ENCODE peak calls at places on chromosomes 6 and 20, in four cellular contexts. One of them, this sample, is unnamed.

GRCh38 chr6:131792091-131792496 is 15.7 kb upstream of the ENPP1 start:
- DNase-seq in bronchial epithelial cell: peak; percentile 38
- DNase-seq in choroid plexus epithelial cell: no peak
- DNase-seq in GM12878: no peak
- DNase-seq in this sample: no peak

GRCh38 chr6:134058622-134059366 is 6.4 kb upstream of the SLC2A12 start:
- DNase-seq in bronchial epithelial cell: peak; percentile 63
- DNase-seq in choroid plexus epithelial cell: no peak
- DNase-seq in GM12878: no peak
- DNase-seq in this sample: no peak

GRCh38 chr6:21728141-21728540 is 134.6 kb downstream of the SOX4 start:
- DNase-seq in bronchial epithelial cell: no peak
- DNase-seq in choroid plexus epithelial cell: no peak
- DNase-seq in GM12878: no peak
- DNase-seq in this sample: no peak

GRCh38 chr20:2751868-2752630 is 48.4 kb downstream of the CPXM1 start:
- DNase-seq in bronchial epithelial cell: no peak
- DNase-seq in choroid plexus epithelial cell: no peak
- DNase-seq in GM12878: no peak
- DNase-seq in this sample: no peak

GRCh38 chr20:37677969-37678610 is 15.7 kb upstream of the CTNNBL1 start:
- DNase-seq in bronchial epithelial cell: no peak
- DNase-seq in choroid plexus epithelial cell: no peak
- DNase-seq in GM12878: no peak
- DNase-seq in this sample: no peak

GRCh38 chr6:140082867-140083297 is 708.4 kb upstream of the CITED2 start:
- DNase-seq in bronchial epithelial cell: peak; percentile 74
- DNase-seq in choroid plexus epithelial cell: peak; percentile 85
- DNase-seq in GM12878: no peak
- DNase-seq in this sample: no peak

GRCh38 chr6:8375916-8376315 is 59.4 kb downstream of the SLC35B3 start:
- DNase-seq in bronchial epithelial cell: peak; percentile 5
- DNase-seq in choroid plexus epithelial cell: no peak
- DNase-seq in GM12878: no peak
- DNase-seq in this sample: no peak

GRCh38 chr6:98672681-98673475 is 161.5 kb upstream of the POU3F2 start:
- DNase-seq in bronchial epithelial cell: no peak
- DNase-seq in choroid plexus epithelial cell: no peak
- DNase-seq in GM12878: no peak
- DNase-seq in this sample: no peak

GRCh38 chr6:2855061-2855519 is 13.4 kb upstream of the SERPINB1 start:
- DNase-seq in bronchial epithelial cell: no peak
- DNase-seq in choroid plexus epithelial cell: peak; percentile 68
- DNase-seq in GM12878: no peak
- DNase-seq in this sample: no peak

GRCh38 chr6:27836783-27837635 is 75.2 kb downstream of the OR2B2 start:
- DNase-seq in bronchial epithelial cell: peak; percentile 81
- DNase-seq in choroid plexus epithelial cell: peak; percentile 92
- DNase-seq in GM12878: no peak
- DNase-seq in this sample: peak; percentile 78
- H3K4me3 ChIP-seq in bronchial epithelial cell: peak overlapping the region; percentile 70
- H3K4me3 ChIP-seq in choroid plexus epithelial cell: peak overlapping the region; percentile 82
- H3K4me3 ChIP-seq in GM12878: peak overlapping the region; percentile 78
- H3K4me3 ChIP-seq in this sample: peak overlapping the region; percentile 84

GRCh38 chr6:42571611-42572342 is 7.9 kb downstream of the UBR2 start:
- DNase-seq in bronchial epithelial cell: no peak
- DNase-seq in choroid plexus epithelial cell: no peak
- DNase-seq in GM12878: no peak
- DNase-seq in this sample: no peak
- H3K4me3 ChIP-seq in bronchial epithelial cell: no peak overlapping the region
- H3K4me3 ChIP-seq in choroid plexus epithelial cell: no peak overlapping the region
- H3K4me3 ChIP-seq in GM12878: peak overlapping the region; percentile 54
- H3K4me3 ChIP-seq in this sample: no peak overlapping the region

DNA sequence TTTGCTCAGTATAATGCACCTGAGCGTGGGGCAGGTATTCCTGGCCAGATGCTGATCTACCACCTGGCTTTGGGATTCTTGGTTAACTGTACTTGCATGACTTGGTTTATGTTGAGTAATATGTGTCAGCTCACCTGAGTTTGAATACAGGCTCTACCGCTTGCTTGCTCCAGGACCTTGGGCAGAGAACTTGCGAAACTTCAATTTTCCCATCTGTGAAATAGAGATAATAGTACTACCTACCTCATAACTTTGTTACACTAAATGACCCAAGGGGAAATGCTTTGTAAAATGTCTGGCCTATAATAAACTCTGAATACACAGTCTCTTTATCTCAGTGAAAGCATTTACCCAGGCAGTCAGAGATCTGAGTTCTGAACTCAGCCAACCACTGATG is 51.8 kb downstream of the SCAND1 start:
- DNase-seq in bronchial epithelial cell: peak; percentile 35
- DNase-seq in choroid plexus epithelial cell: no peak
- DNase-seq in GM12878: no peak
- DNase-seq in this sample: no peak
- H3K4me3 ChIP-seq in bronchial epithelial cell: no peak overlapping the region
- H3K4me3 ChIP-seq in choroid plexus epithelial cell: no peak overlapping the region
- H3K4me3 ChIP-seq in GM12878: no peak overlapping the region
- H3K4me3 ChIP-seq in this sample: no peak overlapping the region

GRCh38 chr6:43627008-43627825 is 1.8 kb downstream of the GTPBP2 start:
- DNase-seq in bronchial epithelial cell: peak; percentile 94
- DNase-seq in choroid plexus epithelial cell: peak; percentile 99
- DNase-seq in GM12878: peak; percentile 23
- DNase-seq in this sample: peak; percentile 66
- H3K4me3 ChIP-seq in bronchial epithelial cell: peak overlapping the region; percentile 91
- H3K4me3 ChIP-seq in choroid plexus epithelial cell: peak overlapping the region; percentile 38
- H3K4me3 ChIP-seq in GM12878: peak overlapping the region; percentile 75
- H3K4me3 ChIP-seq in this sample: peak overlapping the region; percentile 87

GRCh38 chr6:27544612-27545260 is 71.8 kb upstream of the ZNF184 start:
- DNase-seq in bronchial epithelial cell: no peak
- DNase-seq in choroid plexus epithelial cell: peak; percentile 24
- DNase-seq in GM12878: no peak
- DNase-seq in this sample: no peak
- H3K4me3 ChIP-seq in bronchial epithelial cell: peak overlapping the region; percentile 34
- H3K4me3 ChIP-seq in choroid plexus epithelial cell: peak overlapping the region; percentile 54
- H3K4me3 ChIP-seq in GM12878: peak overlapping the region; percentile 75
- H3K4me3 ChIP-seq in this sample: peak overlapping the region; percentile 61

GRCh38 chr20:9427430-9427829 is 87.0 kb upstream of the LAMP5 start:
- DNase-seq in bronchial epithelial cell: no peak
- DNase-seq in choroid plexus epithelial cell: no peak
- DNase-seq in GM12878: no peak
- DNase-seq in this sample: no peak

GRCh38 chr20:9422335-9422734 is 92.1 kb upstream of the LAMP5 start:
- DNase-seq in bronchial epithelial cell: no peak
- DNase-seq in choroid plexus epithelial cell: no peak
- DNase-seq in GM12878: no peak
- DNase-seq in this sample: no peak

GRCh38 chr20:9427977-9428607 is 86.3 kb upstream of the LAMP5 start:
- DNase-seq in bronchial epithelial cell: no peak
- DNase-seq in choroid plexus epithelial cell: no peak
- DNase-seq in GM12878: no peak
- DNase-seq in this sample: no peak
- H3K4me3 ChIP-seq in bronchial epithelial cell: no peak overlapping the region
- H3K4me3 ChIP-seq in choroid plexus epithelial cell: no peak overlapping the region
- H3K4me3 ChIP-seq in GM12878: no peak overlapping the region
- H3K4me3 ChIP-seq in this sample: no peak overlapping the region

GRCh38 chr6:166466178-166467122 is 83.7 kb upstream of the MPC1 start:
- DNase-seq in bronchial epithelial cell: peak; percentile 51
- DNase-seq in choroid plexus epithelial cell: peak; percentile 53
- DNase-seq in GM12878: no peak
- DNase-seq in this sample: peak; percentile 36
- H3K4me3 ChIP-seq in bronchial epithelial cell: no peak overlapping the region
- H3K4me3 ChIP-seq in choroid plexus epithelial cell: no peak overlapping the region
- H3K4me3 ChIP-seq in GM12878: no peak overlapping the region
- H3K4me3 ChIP-seq in this sample: no peak overlapping the region

GRCh38 chr6:41453232-41453631 is 92.9 kb upstream of the FOXP4 start:
- DNase-seq in bronchial epithelial cell: no peak
- DNase-seq in choroid plexus epithelial cell: no peak
- DNase-seq in GM12878: no peak
- DNase-seq in this sample: no peak

GRCh38 chr6:41450581-41450980 is 95.6 kb upstream of the FOXP4 start:
- DNase-seq in bronchial epithelial cell: no peak
- DNase-seq in choroid plexus epithelial cell: no peak
- DNase-seq in GM12878: no peak
- DNase-seq in this sample: no peak

GRCh38 chr6:41451039-41451438 is 95.1 kb upstream of the FOXP4 start:
- DNase-seq in bronchial epithelial cell: no peak
- DNase-seq in choroid plexus epithelial cell: no peak
- DNase-seq in GM12878: no peak
- DNase-seq in this sample: no peak

GRCh38 chr6:41452763-41453162 is 93.4 kb upstream of the FOXP4 start:
- DNase-seq in bronchial epithelial cell: no peak
- DNase-seq in choroid plexus epithelial cell: no peak
- DNase-seq in GM12878: no peak
- DNase-seq in this sample: no peak

DNA sequence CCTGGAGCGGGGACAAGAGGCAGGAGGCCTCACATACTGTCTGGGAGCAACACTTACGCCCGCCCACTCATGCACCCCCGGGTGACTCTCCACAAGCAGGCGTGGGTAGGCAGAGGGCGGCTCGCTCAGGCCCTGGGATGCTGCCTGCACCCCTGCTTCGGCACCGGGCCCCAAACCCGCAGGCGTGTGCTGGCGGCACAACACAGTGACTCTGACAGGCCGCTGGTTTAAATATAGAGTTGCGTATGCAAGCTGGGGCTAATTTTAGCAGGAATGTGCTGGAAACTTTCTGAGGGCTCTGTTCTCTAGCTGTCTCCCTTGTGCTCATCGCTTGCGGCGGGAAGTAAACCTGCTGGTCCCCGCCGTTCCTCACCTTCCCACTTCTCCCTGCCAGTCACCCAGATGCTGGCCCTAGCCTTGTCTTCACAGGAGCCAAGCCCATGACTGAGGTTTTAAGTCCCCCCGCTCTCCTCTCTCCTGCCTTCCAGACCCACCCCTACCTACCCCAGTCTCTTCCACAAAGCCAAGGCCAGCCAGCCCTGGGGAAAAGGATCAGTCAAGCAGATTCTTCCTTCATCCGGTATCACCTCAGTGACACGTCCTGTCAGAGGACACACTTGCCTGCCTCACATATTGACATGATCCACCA is 94.5 kb upstream of the FOXP4 start:
- DNase-seq in bronchial epithelial cell: no peak
- DNase-seq in choroid plexus epithelial cell: peak; percentile 66
- DNase-seq in GM12878: no peak
- DNase-seq in this sample: no peak
- H3K4me3 ChIP-seq in bronchial epithelial cell: no peak overlapping the region
- H3K4me3 ChIP-seq in choroid plexus epithelial cell: no peak overlapping the region
- H3K4me3 ChIP-seq in GM12878: no peak overlapping the region
- H3K4me3 ChIP-seq in this sample: no peak overlapping the region

DNA sequence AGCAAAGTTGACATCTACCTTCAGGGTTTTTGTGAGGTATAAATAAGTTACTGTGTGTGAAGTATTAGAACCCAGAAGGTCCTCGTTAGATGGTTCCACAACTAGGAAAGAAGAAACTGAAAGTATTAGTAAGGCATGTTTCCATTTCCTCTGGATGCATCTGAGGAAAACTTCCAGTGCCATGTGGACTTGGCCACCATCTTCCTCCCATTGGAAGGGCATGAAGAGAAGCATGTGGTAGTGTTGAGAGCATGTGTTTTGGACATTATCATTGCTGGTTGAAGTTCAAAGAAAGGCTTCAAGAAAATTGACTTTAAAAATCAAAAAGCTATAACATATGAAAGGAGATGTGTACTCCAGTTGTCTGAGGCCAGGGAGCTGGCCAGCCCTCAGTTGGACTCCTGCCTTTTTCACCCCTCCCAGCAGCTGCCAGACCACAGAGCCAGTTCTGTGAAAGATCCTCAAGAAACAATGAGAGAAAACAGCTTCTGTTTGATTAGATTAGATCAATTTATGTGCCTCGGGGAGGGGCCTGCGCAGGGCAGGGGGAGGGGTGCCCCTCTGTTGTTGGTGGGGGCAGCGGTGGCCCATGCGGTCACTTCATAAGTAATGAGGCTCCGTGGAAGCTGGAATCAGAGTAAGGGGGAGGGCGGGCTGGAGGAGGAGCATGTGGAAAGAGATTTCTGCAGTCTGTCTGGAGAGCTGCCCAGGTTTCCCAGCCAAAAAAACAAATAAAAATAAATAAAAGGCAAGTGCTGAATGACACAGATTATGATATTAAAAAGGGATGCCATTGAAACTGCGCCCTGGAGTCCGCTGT is 154.0 kb downstream of the JARID2 start:
- DNase-seq in bronchial epithelial cell: no peak
- DNase-seq in choroid plexus epithelial cell: peak; percentile 88
- DNase-seq in GM12878: no peak
- DNase-seq in this sample: peak; percentile 69
- H3K4me3 ChIP-seq in bronchial epithelial cell: no peak overlapping the region
- H3K4me3 ChIP-seq in choroid plexus epithelial cell: peak overlapping the region; percentile 50
- H3K4me3 ChIP-seq in GM12878: peak overlapping the region; percentile 5
- H3K4me3 ChIP-seq in this sample: peak overlapping the region; percentile 22

GRCh38 chr6:111591901-111592461 is 13.7 kb downstream of the TRAF3IP2 start:
- DNase-seq in bronchial epithelial cell: peak; percentile 90
- DNase-seq in choroid plexus epithelial cell: no peak
- DNase-seq in GM12878: no peak
- DNase-seq in this sample: no peak

GRCh38 chr6:111588366-111588765 is 17.3 kb downstream of the TRAF3IP2 start:
- DNase-seq in bronchial epithelial cell: no peak
- DNase-seq in choroid plexus epithelial cell: no peak
- DNase-seq in GM12878: no peak
- DNase-seq in this sample: no peak

GRCh38 chr6:111590209-111590955 is 15.3 kb downstream of the TRAF3IP2 start:
- DNase-seq in bronchial epithelial cell: no peak
- DNase-seq in choroid plexus epithelial cell: no peak
- DNase-seq in GM12878: no peak
- DNase-seq in this sample: no peak

GRCh38 chr6:111591370-111591900 is 14.2 kb downstream of the TRAF3IP2 start:
- DNase-seq in bronchial epithelial cell: peak; percentile 99
- DNase-seq in choroid plexus epithelial cell: peak; percentile 98
- DNase-seq in GM12878: no peak
- DNase-seq in this sample: peak; percentile 97

DNA sequence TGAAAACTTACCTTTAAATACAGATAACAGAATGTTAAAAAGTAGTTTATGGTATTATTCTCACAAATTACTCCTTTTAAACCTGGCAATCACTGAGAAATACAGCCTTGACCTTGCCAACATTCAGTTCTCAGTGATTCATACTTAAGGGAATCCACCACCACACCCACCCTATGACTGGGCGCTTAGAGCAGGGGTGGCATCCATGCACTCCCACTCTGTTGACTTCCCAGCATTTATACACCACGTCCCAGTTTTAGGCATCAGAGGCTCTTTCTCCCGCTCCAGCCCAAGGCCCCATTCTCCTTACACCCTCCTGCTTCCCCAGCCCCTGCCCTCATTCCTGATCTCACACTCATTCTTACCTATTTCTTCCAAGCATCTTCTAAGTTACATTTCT is 16.3 kb downstream of the TRAF3IP2 start:
- DNase-seq in bronchial epithelial cell: peak; percentile 97
- DNase-seq in choroid plexus epithelial cell: peak; percentile 58
- DNase-seq in GM12878: no peak
- DNase-seq in this sample: no peak
- H3K4me3 ChIP-seq in bronchial epithelial cell: no peak overlapping the region
- H3K4me3 ChIP-seq in choroid plexus epithelial cell: no peak overlapping the region
- H3K4me3 ChIP-seq in GM12878: no peak overlapping the region
- H3K4me3 ChIP-seq in this sample: no peak overlapping the region

This sample was measured in HFF-Myc.